ENCODE peak calls at places on chromosomes 6 and 20, in six cellular contexts. S, P, E, D, J and M are unnamed samples.

GRCh38 chr20:25574411-25574810 is 10.9 kb downstream of the NINL start:
- DNase-seq in D (no peak), P (no peak), S (no peak), J (peak; percentile 63), E (peak; percentile 12), M (peak; percentile 36)

GRCh38 chr20:49851991-49852390 is 39.4 kb downstream of the SLC9A8 start:
- DNase-seq in J (no peak), D (no peak), S (no peak), P (no peak), E (no peak), M (no peak)

GRCh38 chr20:62025832-62026563 is 39.7 kb downstream of the TAF4 start:
- DNase-seq in D (no peak), J (peak; percentile 30), E (peak; percentile 20), P (no peak), S (no peak), M (peak; percentile 46)

GRCh38 chr6:41345901-41346300 is 10.5 kb downstream of the NCR2 start:
- DNase-seq in P (no peak), S (no peak), D (no peak), E (no peak), J (no peak), M (no peak)

GRCh38 chr20:15846446-15846845 is 726.8 kb downstream of the KIF16B start:
- DNase-seq in D (no peak), E (no peak), J (no peak), P (no peak), S (no peak), M (no peak)

GRCh38 chr6:108689279-108690161 is 128.8 kb downstream of the FOXO3 start:
- DNase-seq in J (no peak), E (peak; percentile 80), P (peak; percentile 57), S (no peak), D (no peak), M (peak; percentile 86)

GRCh38 chr20:58571942-58572666 is 56.9 kb upstream of the APCDD1L start:
- DNase-seq in E (peak; percentile 69), D (no peak), S (no peak), P (no peak), J (no peak), M (peak; percentile 78)

GRCh38 chr6:14035448-14035847 is 82.1 kb upstream of the CD83 start:
- DNase-seq in D (peak; percentile 82), J (no peak), E (peak; percentile 98), S (no peak), P (no peak), M (peak; percentile 98)

GRCh38 chr6:34534656-34535055 is 21.5 kb downstream of the SPDEF start:
- DNase-seq in E (no peak), S (no peak), P (no peak), J (no peak), D (no peak), M (no peak)

GRCh38 chr20:58888521-58889333 is 36.2 kb downstream of the GNAS start:
- DNase-seq in D (peak; percentile 90), J (peak; percentile 76), E (peak; percentile 60), P (no peak), S (peak; percentile 88), M (peak; percentile 80)

GRCh38 chr6:125844989-125845388 is 54.2 kb downstream of the NCOA7 start:
- DNase-seq in P (no peak), S (no peak), E (no peak), J (no peak), D (no peak), M (no peak)

GRCh38 chr6:31836676-31837611 is 9.4 kb downstream of the HSPA1B start:
- DNase-seq in J (no peak), S (peak; percentile 48), D (no peak), E (no peak), P (no peak), M (peak; percentile 65)

GRCh38 chr20:37615507-37616425 is 78.1 kb upstream of the CTNNBL1 start:
- DNase-seq in S (peak; percentile 64), E (peak; percentile 8), D (peak; percentile 87), J (peak; percentile 62), P (peak; percentile 46), M (peak; percentile 20)

GRCh38 chr6:165663736-165664552 is 903 bp upstream of the PDE10A start:
- DNase-seq in E (peak; percentile 16), J (no peak), S (no peak), D (peak; percentile 67), P (no peak), M (peak; percentile 19)

GRCh38 chr20:37358366-37359150 is 12.6 kb downstream of the SRC start:
- DNase-seq in J (no peak), S (no peak), E (no peak), D (no peak), P (no peak), M (no peak)

GRCh38 chr20:53847118-53847842 is 223.1 kb downstream of the BCAS1 start:
- DNase-seq in P (no peak), S (peak; percentile 82), E (no peak), J (no peak), D (no peak), M (no peak)

GRCh38 chr6:125759184-125759902 is 9.9 kb downstream of the HEY2 start:
- DNase-seq in D (peak; percentile 92), P (peak; percentile 33), S (no peak), J (no peak), E (no peak), M (no peak)

GRCh38 chr6:100347901-100348550 is 116.7 kb downstream of the SIM1 start:
- DNase-seq in S (no peak), P (no peak), J (no peak), D (no peak), E (peak; percentile 84), M (peak; percentile 49)

GRCh38 chr6:17278289-17279061 is 2.7 kb upstream of the RBM24 start:
- DNase-seq in J (peak; percentile 24), D (no peak), S (no peak), E (peak; percentile 74), P (no peak), M (peak; percentile 47)

GRCh38 chr20:58148891-58149290 is 79.6 kb downstream of the ANKRD60 start:
- DNase-seq in E (no peak), P (no peak), J (no peak), S (no peak), D (no peak), M (no peak)

GRCh38 chr20:20527661-20528060 is 159.8 kb downstream of the INSM1 start:
- DNase-seq in P (no peak), S (no peak), D (no peak), E (no peak), J (no peak), M (no peak)

GRCh38 chr20:20528896-20529295 is 161.0 kb downstream of the INSM1 start:
- DNase-seq in E (no peak), J (no peak), D (no peak), S (no peak), P (no peak), M (no peak)

GRCh38 chr20:20529597-20529996 is 161.7 kb downstream of the INSM1 start:
- DNase-seq in D (no peak), P (no peak), E (no peak), J (no peak), S (no peak), M (no peak)

GRCh38 chr20:20530428-20531151 is 162.7 kb downstream of the INSM1 start:
- DNase-seq in S (no peak), J (no peak), P (no peak), E (no peak), D (no peak), M (no peak)

GRCh38 chr20:20531283-20531682 is 163.4 kb downstream of the INSM1 start:
- DNase-seq in J (no peak), D (no peak), E (no peak), S (no peak), P (no peak), M (no peak)
- H3K4me2 ChIP-seq in J (no peak overlapping the region), D (no peak overlapping the region), E (no peak overlapping the region), S (no peak overlapping the region), P (no peak overlapping the region), M (no peak overlapping the region)

DNA sequence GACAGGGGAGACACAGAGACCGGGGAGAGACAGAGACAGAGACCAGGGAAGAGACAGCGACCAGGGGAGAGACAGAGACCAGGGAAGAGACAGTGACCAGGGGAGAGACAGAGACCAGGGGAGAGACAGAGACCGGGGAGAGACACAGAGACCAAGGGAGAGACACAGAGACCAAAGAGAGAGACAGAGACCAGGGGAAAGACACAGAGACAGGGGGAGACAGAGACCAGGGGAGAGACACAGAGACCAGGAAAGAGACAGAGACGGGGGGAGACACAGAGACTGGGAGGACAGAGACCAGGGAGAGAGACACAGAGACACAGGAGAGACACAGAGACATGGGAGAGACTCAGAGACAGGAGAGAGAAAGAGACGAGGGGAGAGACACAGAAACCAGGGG is 43.9 kb downstream of the YTHDF1 start:
- DNase-seq in P (no peak), E (no peak), J (no peak), D (no peak), S (no peak), M (no peak)
- H3K4me2 ChIP-seq in P (no peak overlapping the region), E (no peak overlapping the region), J (no peak overlapping the region), D (no peak overlapping the region), S (no peak overlapping the region), M (no peak overlapping the region)

DNA sequence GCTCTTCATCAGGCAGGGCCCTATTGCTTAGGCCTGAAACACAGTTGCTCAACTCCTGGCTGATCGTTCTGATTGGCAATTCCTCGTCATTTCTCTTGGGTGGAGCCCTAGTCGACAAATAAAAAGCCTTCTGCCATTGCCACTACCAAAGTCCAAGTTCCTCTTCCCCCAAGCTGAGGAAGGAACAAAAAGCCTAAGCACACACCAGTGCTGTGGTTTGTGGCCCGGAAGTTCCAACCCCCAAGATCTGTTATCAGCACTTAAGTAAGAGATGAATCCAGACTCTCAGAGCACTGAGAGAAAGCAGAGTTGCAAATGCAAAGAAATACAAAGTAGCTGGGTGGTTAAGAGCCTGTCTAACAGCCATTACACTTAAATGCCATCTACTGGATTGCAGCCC is 1023.9 kb downstream of the GRIK2 start:
- DNase-seq in S (no peak), J (peak; percentile 3), P (no peak), D (no peak), E (no peak), M (no peak)
- H3K4me2 ChIP-seq in S (no peak overlapping the region), J (no peak overlapping the region), P (no peak overlapping the region), D (no peak overlapping the region), E (no peak overlapping the region), M (no peak overlapping the region)

GRCh38 chr20:41468994-41469600 is 102.5 kb upstream of the EMILIN3 start:
- DNase-seq in E (no peak), J (no peak), S (no peak), P (no peak), D (no peak), M (no peak)
- H3K4me2 ChIP-seq in E (no peak overlapping the region), J (no peak overlapping the region), S (no peak overlapping the region), P (no peak overlapping the region), D (no peak overlapping the region), M (no peak overlapping the region)

DNA sequence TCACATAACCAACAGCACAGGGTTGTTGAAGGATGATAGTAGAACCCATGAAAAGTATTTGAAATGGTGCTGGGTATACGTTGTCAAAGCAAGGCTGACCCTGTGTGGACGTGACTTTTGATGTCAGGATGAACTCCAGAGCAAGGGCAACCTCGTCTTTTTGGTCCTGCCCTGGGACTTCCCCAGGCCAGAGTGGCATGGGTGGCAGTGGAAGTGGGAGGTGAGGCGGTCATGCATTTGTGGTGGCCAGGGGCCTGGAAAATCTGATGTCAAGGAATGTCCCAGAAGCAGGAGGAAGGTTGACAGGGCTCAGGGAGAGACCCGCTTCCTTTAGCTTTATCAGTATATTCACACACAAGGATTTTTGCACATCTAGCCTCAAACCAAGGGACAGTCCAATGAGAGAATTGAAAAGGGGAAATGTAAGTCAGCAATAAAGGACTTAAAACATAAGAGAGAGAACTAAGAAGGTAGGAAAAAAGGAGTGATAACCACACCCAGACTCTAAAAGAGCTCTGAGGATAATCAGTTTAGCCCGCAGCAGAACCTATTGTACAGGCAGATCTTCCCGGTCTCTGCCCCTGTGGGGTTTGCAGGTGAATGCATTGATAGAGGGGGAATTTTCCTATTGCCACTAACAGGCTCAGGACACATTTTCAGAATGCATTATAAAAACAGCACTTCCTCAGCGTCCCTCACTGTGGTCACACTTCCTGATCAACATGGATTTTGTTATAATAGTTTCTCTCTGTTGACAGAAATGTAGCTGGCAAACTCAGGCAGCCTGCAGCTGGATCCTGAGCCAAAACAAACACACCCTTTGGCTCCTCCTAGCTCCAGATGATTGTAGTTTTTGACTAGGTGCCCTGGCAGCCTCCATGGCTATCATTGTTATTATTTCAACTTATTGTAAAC is 98.7 kb upstream of the HDGFL1 start:
- DNase-seq in P (no peak), J (no peak), S (no peak), E (peak; percentile 59), D (peak; percentile 5), M (peak; percentile 72)
- H3K4me2 ChIP-seq in P (no peak overlapping the region), J (no peak overlapping the region), S (no peak overlapping the region), E (peak overlapping the region; percentile 40), D (no peak overlapping the region), M (peak overlapping the region; percentile 63)